ENCODE peak calls at places on chromosomes 16 and 17, in four cellular contexts. One of them, this sample, is unnamed.

GRCh38 chr17:48055531-48056245 is 7.5 kb downstream of the NFE2L1 start:
- DNase-seq in occipital lobe: no peak
- DNase-seq in COR-L47: no peak
- DNase-seq in B cell: peak; percentile 67
- DNase-seq in this sample: no peak

GRCh38 chr16:11689031-11689840 is 21.0 kb downstream of the SNN start:
- DNase-seq in occipital lobe: no peak
- DNase-seq in COR-L47: no peak
- DNase-seq in B cell: peak; percentile 77
- DNase-seq in this sample: no peak

GRCh38 chr17:4950075-4950756 is 703 bp upstream of the ENO3 start:
- DNase-seq in occipital lobe: no peak
- DNase-seq in COR-L47: no peak
- DNase-seq in B cell: no peak
- DNase-seq in this sample: no peak

GRCh38 chr17:19386974-19387920 is at the start of gene MFAP4:
- DNase-seq in occipital lobe: no peak
- DNase-seq in COR-L47: no peak
- DNase-seq in B cell: no peak
- DNase-seq in this sample: peak; percentile 70

GRCh38 chr17:1222321-1222720 is 42.5 kb upstream of the ABR start:
- DNase-seq in occipital lobe: no peak
- DNase-seq in COR-L47: no peak
- DNase-seq in B cell: no peak
- DNase-seq in this sample: no peak

GRCh38 chr17:76032073-76032779 is 5.1 kb upstream of the EVPL start:
- DNase-seq in occipital lobe: no peak
- DNase-seq in COR-L47: peak; percentile 91
- DNase-seq in B cell: no peak
- DNase-seq in this sample: no peak

GRCh38 chr17:78237403-78238012 is 6.1 kb downstream of the TMEM235 start:
- DNase-seq in occipital lobe: peak; percentile 81
- DNase-seq in COR-L47: no peak
- DNase-seq in B cell: no peak
- DNase-seq in this sample: peak; percentile 89

GRCh38 chr16:10859650-10860049 is 17.4 kb upstream of the CIITA start:
- DNase-seq in occipital lobe: no peak
- DNase-seq in COR-L47: no peak
- DNase-seq in B cell: no peak
- DNase-seq in this sample: no peak

GRCh38 chr16:21075252-21075651 is 75.4 kb downstream of the DNAH3 start:
- DNase-seq in occipital lobe: no peak
- DNase-seq in COR-L47: no peak
- DNase-seq in B cell: no peak
- DNase-seq in this sample: no peak

GRCh38 chr17:38455288-38455915 is 27.1 kb downstream of the ARHGAP23 start:
- DNase-seq in occipital lobe: no peak
- DNase-seq in COR-L47: no peak
- DNase-seq in B cell: no peak
- DNase-seq in this sample: no peak

GRCh38 chr16:23362460-23363317 is 60.6 kb downstream of the SCNN1B start:
- DNase-seq in occipital lobe: no peak
- DNase-seq in COR-L47: peak; percentile 73
- DNase-seq in B cell: no peak
- DNase-seq in this sample: peak; percentile 73

GRCh38 chr16:67284699-67285646 is 5.6 kb downstream of the PLEKHG4 start:
- DNase-seq in occipital lobe: no peak
- DNase-seq in COR-L47: peak; percentile 97
- DNase-seq in B cell: no peak
- DNase-seq in this sample: peak; percentile 26

GRCh38 chr17:20294120-20294519 is 173.2 kb downstream of the LGALS9B start:
- DNase-seq in occipital lobe: no peak
- DNase-seq in COR-L47: no peak
- DNase-seq in B cell: no peak
- DNase-seq in this sample: no peak

GRCh38 chr17:47172698-47173565 is 16.2 kb downstream of the CDC27 start:
- DNase-seq in occipital lobe: no peak
- DNase-seq in COR-L47: no peak
- DNase-seq in B cell: no peak
- DNase-seq in this sample: no peak

GRCh38 chr17:68020451-68020779 is 15.1 kb upstream of the KPNA2 start:
- DNase-seq in occipital lobe: no peak
- DNase-seq in COR-L47: no peak
- DNase-seq in B cell: no peak
- DNase-seq in this sample: no peak

GRCh38 chr16:28494141-28494851 is at the start of gene APOBR:
- DNase-seq in occipital lobe: no peak
- DNase-seq in COR-L47: no peak
- DNase-seq in B cell: peak; percentile 91
- DNase-seq in this sample: no peak

GRCh38 chr17:850828-851759 is 68.9 kb downstream of the MRM3 start:
- DNase-seq in occipital lobe: no peak
- DNase-seq in COR-L47: no peak
- DNase-seq in B cell: no peak
- DNase-seq in this sample: no peak

GRCh38 chr16:84618428-84619102 is 687 bp upstream of the COTL1 start:
- DNase-seq in occipital lobe: no peak
- DNase-seq in COR-L47: no peak
- DNase-seq in B cell: no peak
- DNase-seq in this sample: no peak

GRCh38 chr17:17048106-17048505 is 5.8 kb downstream of the MPRIP start:
- DNase-seq in occipital lobe: no peak
- DNase-seq in COR-L47: no peak
- DNase-seq in B cell: no peak
- DNase-seq in this sample: no peak

GRCh38 chr16:27066655-27067054 is at the start of gene C16orf82:
- DNase-seq in occipital lobe: no peak
- DNase-seq in COR-L47: no peak
- DNase-seq in B cell: no peak
- DNase-seq in this sample: peak; percentile 38

GRCh38 chr17:77792626-77793025 is 165.9 kb upstream of the TNRC6C start:
- DNase-seq in occipital lobe: no peak
- DNase-seq in COR-L47: no peak
- DNase-seq in B cell: no peak
- DNase-seq in this sample: no peak

GRCh38 chr16:55443434-55443833 is 35.6 kb upstream of the MMP2 start:
- DNase-seq in occipital lobe: no peak
- DNase-seq in COR-L47: no peak
- DNase-seq in B cell: no peak
- DNase-seq in this sample: no peak

GRCh38 chr16:89923640-89924297 is 627 bp downstream of the TUBB3 start:
- DNase-seq in occipital lobe: no peak
- DNase-seq in COR-L47: peak; percentile 89
- DNase-seq in B cell: no peak
- DNase-seq in this sample: no peak

GRCh38 chr17:61335845-61336655 is 63.6 kb upstream of the TBX2 start:
- DNase-seq in occipital lobe: no peak
- DNase-seq in COR-L47: no peak
- DNase-seq in B cell: no peak
- DNase-seq in this sample: no peak

GRCh38 chr17:4597975-4598374 is 13.6 kb downstream of the SMTNL2 start:
- DNase-seq in occipital lobe: no peak
- DNase-seq in COR-L47: no peak
- DNase-seq in B cell: no peak
- DNase-seq in this sample: no peak